ENCODE peak calls at places on chromosomes 4 and X, in five cellular contexts. Q is IMR-90, J is H1, Y is neuronal stem cell, Z is trophoblast cell. T is an unnamed sample.

GRCh38 chr4:110492522-110492921 is 16.6 kb downstream of the ENPEP start:
- DNase-seq in Q (no peak), J (no peak), Y (no peak), Z (no peak), T (no peak)

GRCh38 chr4:94758141-94758699 is 465 bp downstream of the BMPR1B start:
- DNase-seq in Q (no peak), J (peak; percentile 84), Y (peak; percentile 42), Z (peak; percentile 47), T (peak; percentile 75)

GRCh38 chr4:37453004-37453360 is 208.4 kb downstream of the NWD2 start:
- DNase-seq in Q (peak; percentile 48), J (peak; percentile 65), Y (peak; percentile 59), Z (peak; percentile 86), T (peak; percentile 92)

GRCh38 chr4:61277785-61278184 is 77.7 kb downstream of the ADGRL3 start:
- DNase-seq in Q (no peak), J (no peak), Y (no peak), Z (no peak), T (no peak)

GRCh38 chrX:13697976-13698375 is 9.0 kb downstream of the RAB9A start:
- DNase-seq in Q (no peak), J (no peak), Y (no peak), Z (no peak), T (no peak)

GRCh38 chr4:119729815-119730643 is 101.4 kb upstream of the PDE5A start:
- DNase-seq in Q (peak; percentile 98), J (no peak), Y (no peak), Z (peak; percentile 83), T (no peak)

GRCh38 chrX:81195712-81196111 is 6.0 kb downstream of the HMGN5 start:
- DNase-seq in Q (peak; percentile 52), J (peak; percentile 57), Y (peak; percentile 26), Z (peak; percentile 18), T (peak; percentile 64)

GRCh38 chr4:15376594-15376993 is 51.2 kb upstream of the C1QTNF7 start:
- DNase-seq in Q (peak; percentile 42), J (no peak), Y (no peak), Z (no peak), T (no peak)

GRCh38 chrX:39065051-39065871 is 264.0 kb downstream of the MID1IP1 start:
- DNase-seq in Q (no peak), J (peak; percentile 56), Y (peak; percentile 61), Z (no peak), T (peak; percentile 93)

GRCh38 chr4:148980782-148981181 is 538.6 kb upstream of the NR3C2 start:
- DNase-seq in Q (no peak), J (no peak), Y (no peak), Z (no peak), T (no peak)

GRCh38 chrX:51155157-51155556 is 177.5 kb upstream of the NUDT10 start:
- DNase-seq in Q (no peak), J (no peak), Y (no peak), Z (no peak), T (no peak)

GRCh38 chrX:136525738-136526606 is 6.0 kb upstream of the VGLL1 start:
- DNase-seq in Q (peak; percentile 85), J (no peak), Y (no peak), Z (no peak), T (no peak)

GRCh38 chr4:83025563-83025962 is 9.4 kb upstream of the COPS4 start:
- DNase-seq in Q (no peak), J (no peak), Y (no peak), Z (no peak), T (no peak)

GRCh38 chr4:100590308-100590707 is 72.5 kb upstream of the EMCN start:
- DNase-seq in Q (no peak), J (no peak), Y (no peak), Z (no peak), T (no peak)

GRCh38 chrX:9498236-9498635 is 33.4 kb downstream of the TBL1X start:
- DNase-seq in Q (peak; percentile 52), J (no peak), Y (no peak), Z (no peak), T (no peak)

GRCh38 chr4:56147371-56147770 is 198.6 kb downstream of the CEP135 start:
- DNase-seq in Q (peak; percentile 9), J (no peak), Y (no peak), Z (no peak), T (no peak)

GRCh38 chr4:128639586-128640270 is 169.8 kb upstream of the JADE1 start:
- DNase-seq in Q (no peak), J (peak; percentile 41), Y (no peak), Z (no peak), T (peak; percentile 34)

GRCh38 chr4:154743683-154744340 is at the start of gene LRAT:
- DNase-seq in Q (no peak), J (peak; percentile 91), Y (no peak), Z (no peak), T (peak; percentile 81)

GRCh38 chrX:14802943-14803710 is 69.7 kb downstream of the FANCB start:
- DNase-seq in Q (no peak), J (no peak), Y (no peak), Z (no peak), T (no peak)

GRCh38 chrX:71216446-71216845 is 6.6 kb upstream of the GJB1 start:
- DNase-seq in Q (no peak), J (no peak), Y (no peak), Z (no peak), T (no peak)

GRCh38 chr4:111689214-111689613 is 456.0 kb upstream of the FAM241A start:
- DNase-seq in Q (peak; percentile 14), J (no peak), Y (no peak), Z (no peak), T (no peak)

GRCh38 chr4:20172070-20172760 is 79.5 kb upstream of the SLIT2 start:
- DNase-seq in Q (no peak), J (no peak), Y (no peak), Z (no peak), T (peak; percentile 0)

GRCh38 chrX:30196322-30196721 is 19.0 kb upstream of the MAGEB2 start:
- DNase-seq in Q (peak; percentile 9), J (no peak), Y (no peak), Z (no peak), T (peak; percentile 66)

GRCh38 chrX:17738002-17738713 is 865 bp downstream of the SCML1 start:
- DNase-seq in Q (peak; percentile 24), J (peak; percentile 49), Y (peak; percentile 14), Z (no peak), T (peak; percentile 50)

GRCh38 chr4:89111833-89112563 is 665 bp downstream of the TIGD2 start:
- DNase-seq in Q (peak; percentile 95), J (no peak), Y (no peak), Z (peak; percentile 90), T (peak; percentile 72)

GRCh38 chrX:71178908-71179307 is 34.3 kb downstream of the NLGN3 start:
- DNase-seq in Q (peak; percentile 69), J (no peak), Y (peak; percentile 44), Z (peak; percentile 33), T (peak; percentile 81)

GRCh38 chrX:24466025-24466424 is 939 bp downstream of the PDK3 start:
- DNase-seq in Q (no peak), J (no peak), Y (no peak), Z (no peak), T (peak; percentile 4)

GRCh38 chr4:52983563-52984303 is 121.6 kb downstream of the RASL11B start:
- DNase-seq in Q (peak; percentile 68), J (no peak), Y (peak; percentile 57), Z (peak; percentile 48), T (peak; percentile 69)

GRCh38 chr4:10091531-10092181 is 24.9 kb downstream of the WDR1 start:
- DNase-seq in Q (no peak), J (no peak), Y (no peak), Z (no peak), T (no peak)
- H2BK5ac ChIP-seq in Q (no peak overlapping the region), J (no peak overlapping the region), Y (peak overlapping the region; percentile 27), Z (no peak overlapping the region), T (no peak overlapping the region)

GRCh38 chr4:182291597-182291996 is 48.4 kb downstream of the TENM3 start:
- DNase-seq in Q (no peak), J (no peak), Y (no peak), Z (no peak), T (no peak)

GRCh38 chr4:182289809-182290208 is 46.6 kb downstream of the TENM3 start:
- DNase-seq in Q (no peak), J (no peak), Y (no peak), Z (no peak), T (peak; percentile 24)

GRCh38 chr4:182286936-182287335 is 43.7 kb downstream of the TENM3 start:
- DNase-seq in Q (no peak), J (no peak), Y (no peak), Z (no peak), T (no peak)

GRCh38 chr4:182286035-182286434 is 42.8 kb downstream of the TENM3 start:
- DNase-seq in Q (peak; percentile 54), J (no peak), Y (no peak), Z (peak; percentile 37), T (no peak)

GRCh38 chr4:182288534-182288933 is 45.3 kb downstream of the TENM3 start:
- DNase-seq in Q (no peak), J (no peak), Y (no peak), Z (no peak), T (no peak)
- H2BK5ac ChIP-seq in Q (no peak overlapping the region), J (no peak overlapping the region), Y (no peak overlapping the region), Z (no peak overlapping the region), T (no peak overlapping the region)

DNA sequence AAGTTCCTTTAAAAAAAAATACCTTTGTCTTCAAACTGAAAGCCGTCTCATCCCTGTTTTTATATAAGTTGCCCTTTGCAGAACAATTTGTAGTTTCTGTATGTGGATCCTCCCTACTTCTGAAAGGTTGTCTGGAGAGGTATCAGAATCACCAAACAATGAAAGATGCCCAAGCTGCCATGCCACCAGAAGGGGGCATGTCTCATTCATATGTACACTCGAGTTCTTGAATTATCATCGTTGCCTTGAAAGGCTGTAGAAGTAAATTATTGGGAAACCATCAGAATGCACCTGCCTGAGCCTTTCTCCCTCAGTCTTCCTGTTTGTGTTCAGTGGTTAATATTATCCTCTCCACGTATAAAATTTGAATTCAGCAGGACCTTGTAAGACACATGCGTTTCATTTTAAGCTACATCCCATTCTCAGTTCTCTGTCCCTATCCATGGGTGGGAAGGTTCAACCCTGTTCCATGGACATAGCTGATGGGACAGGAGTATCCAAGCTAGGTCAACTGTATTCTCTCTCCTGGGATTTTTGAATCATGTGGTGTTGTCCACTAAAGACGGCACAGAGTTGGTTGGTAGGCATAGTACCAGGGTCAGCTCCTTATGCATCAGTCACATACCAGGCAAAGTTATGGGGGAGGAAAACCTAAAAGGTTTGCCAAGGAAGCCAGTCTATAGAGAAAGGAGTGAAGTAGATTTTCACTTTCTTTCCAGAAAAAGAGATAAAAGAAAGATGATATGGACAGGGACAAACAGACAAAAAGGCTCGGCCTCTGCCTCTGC is 24.0 kb downstream of the GALNT7 start:
- DNase-seq in Q (no peak), J (no peak), Y (no peak), Z (no peak), T (no peak)
- H2BK5ac ChIP-seq in Q (no peak overlapping the region), J (no peak overlapping the region), Y (no peak overlapping the region), Z (no peak overlapping the region), T (no peak overlapping the region)

GRCh38 chr4:18366136-18366535 is 344.6 kb upstream of the LCORL start:
- DNase-seq in Q (no peak), J (no peak), Y (no peak), Z (peak; percentile 91), T (no peak)

GRCh38 chr4:18366762-18367358 is 345.3 kb upstream of the LCORL start:
- DNase-seq in Q (peak; percentile 6), J (no peak), Y (no peak), Z (peak; percentile 40), T (peak; percentile 47)

DNA sequence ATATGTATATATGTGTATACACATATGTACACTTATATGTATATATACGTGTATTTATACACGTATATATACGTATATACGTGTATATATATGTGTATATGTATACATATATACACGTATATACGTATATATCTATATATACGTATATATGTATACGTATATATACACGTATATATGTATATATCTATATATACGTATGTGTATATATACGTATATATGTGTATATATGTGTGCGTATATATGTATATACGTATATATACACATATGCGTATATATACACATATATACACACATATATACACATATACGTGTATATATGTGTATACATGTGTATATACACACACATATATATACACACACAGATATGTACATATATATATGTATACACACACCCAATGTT is 348.0 kb upstream of the LCORL start:
- DNase-seq in Q (no peak), J (no peak), Y (no peak), Z (no peak), T (no peak)
- H2BK5ac ChIP-seq in Q (no peak overlapping the region), J (no peak overlapping the region), Y (no peak overlapping the region), Z (no peak overlapping the region), T (no peak overlapping the region)